ENCODE peak calls at places on chromosomes 12 and 14, in eight cellular contexts. T is heart left ventricle, J is endothelial cell of umbilical vein, A is uterus, Q is adrenal gland, B is A549, R is upper lobe of left lung, G is stomach. L is an unnamed sample. For H3K4me1, the result is how much of the 10 kb centered on the place peaks cover.

GRCh38 chr12:50164963-50165362 is 2.2 kb downstream of the CERS5 start:
- DNase-seq in A (no peak), G (no peak), R (no peak), J (no peak), Q (peak), B (no peak), T (no peak), L (no peak)

GRCh38 chr12:99983721-99984258 is 946 bp downstream of the ANKS1B start:
- DNase-seq in J (peak), R (no peak), Q (no peak), G (no peak), B (peak), A (no peak), T (no peak), L (no peak)

GRCh38 chr12:21562859-21563258 is 36.8 kb downstream of the SPX start:
- DNase-seq in J (no peak), T (no peak), G (no peak), A (no peak), R (no peak), B (peak), Q (no peak), L (no peak)

GRCh38 chr14:96038920-96039632 is at the start of gene C14orf132:
- DNase-seq in A (peak), J (peak), T (peak), Q (peak), B (peak), R (peak), G (peak), L (no peak)

GRCh38 chr14:99123208-99123870 is 148.7 kb downstream of the BCL11B start:
- DNase-seq in J (no peak), R (no peak), T (no peak), A (no peak), G (peak), B (no peak), Q (peak), L (no peak)

GRCh38 chr12:63899396-63899795 is 54.9 kb downstream of the SRGAP1 start:
- DNase-seq in R (no peak), A (no peak), Q (no peak), J (no peak), G (no peak), B (peak), T (no peak), L (no peak)

GRCh38 chr12:124543052-124543590 is 24.3 kb downstream of the NCOR2 start:
- DNase-seq in R (no peak), J (no peak), A (no peak), T (no peak), G (no peak), B (peak), Q (no peak), L (no peak)

GRCh38 chr12:80632835-80633234 is 74.6 kb upstream of the MYF6 start:
- DNase-seq in R (no peak), G (no peak), Q (no peak), T (no peak), J (no peak), B (peak), A (no peak), L (no peak)

GRCh38 chr12:50222275-50222783 is 55.2 kb upstream of the CERS5 start:
- DNase-seq in J (peak), R (peak), G (peak), T (peak), Q (peak), B (peak), A (peak), L (no peak)

GRCh38 chr12:100843061-100843460 is 48.5 kb downstream of the ANO4 start:
- DNase-seq in T (no peak), J (no peak), A (no peak), Q (no peak), B (no peak), R (no peak), G (no peak), L (no peak)

GRCh38 chr14:34000396-34000795 is 49.5 kb upstream of the EGLN3 start:
- DNase-seq in R (no peak), A (peak), Q (no peak), J (no peak), T (no peak), G (no peak), B (no peak), L (no peak)

DNA sequence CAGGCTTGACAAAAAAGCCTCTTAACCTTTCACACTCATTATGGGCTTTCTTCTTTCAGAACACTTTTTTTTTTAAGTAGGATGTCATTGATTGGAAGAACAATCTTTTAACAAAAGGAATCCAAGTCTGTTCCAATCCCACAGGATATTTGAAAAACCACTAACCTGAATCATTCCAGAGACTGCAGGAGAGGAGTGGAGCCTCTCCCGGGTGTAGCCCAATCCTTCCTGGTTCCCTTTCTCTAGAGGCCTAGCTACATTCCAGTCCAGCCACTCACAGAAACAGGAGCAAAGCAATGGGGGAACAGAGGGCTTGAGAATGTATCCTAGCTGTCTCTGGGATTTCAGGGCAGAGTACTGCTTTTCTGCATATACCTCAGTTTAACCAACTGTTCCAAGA is 4.3 kb downstream of the MFAP5 start:
- DNase-seq in T (no peak), A (no peak), B (no peak), J (no peak), G (no peak), Q (no peak), R (no peak), L (no peak)
- H3K4me1 ChIP-seq in T (under half), A (under half), B (under half), J (under half), G (under half), Q (under half), R (under half), L (under half)

DNA sequence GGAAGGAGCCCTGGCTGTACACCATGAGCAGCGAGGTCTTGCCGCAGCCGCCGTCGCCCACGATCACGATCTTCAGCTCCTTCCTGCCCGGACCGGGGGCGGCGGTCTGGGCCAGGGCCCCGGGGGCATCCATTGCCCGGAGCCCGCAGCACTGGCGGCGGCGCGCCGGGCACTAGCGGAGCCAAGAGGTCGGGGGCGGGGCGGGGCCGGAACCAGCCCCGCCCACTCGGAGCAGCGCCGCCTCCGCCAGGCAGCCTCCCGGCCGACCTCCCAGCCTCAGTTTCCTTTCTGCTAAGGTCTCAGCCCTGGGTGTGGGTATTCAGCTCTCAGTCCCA is at the start of gene RHOF:
- DNase-seq in J (no peak), B (no peak), G (peak), Q (no peak), A (no peak), R (peak), T (no peak), L (no peak)
- TF ChIP-seq POLR2A in J (no peak), B (peak), G (no peak), Q (no peak), A (peak), R (no peak), T (no peak), L (no peak)

GRCh38 chr14:105063041-105063440 is 2.2 kb downstream of the GPR132 start:
- DNase-seq in B (no peak), R (no peak), G (no peak), J (no peak), Q (no peak), T (no peak), A (no peak), L (no peak)
- H3K27ac ChIP-seq in B (no peak), R (peak), G (peak), J (no peak), Q (no peak), T (peak), A (no peak), L (no peak)

DNA sequence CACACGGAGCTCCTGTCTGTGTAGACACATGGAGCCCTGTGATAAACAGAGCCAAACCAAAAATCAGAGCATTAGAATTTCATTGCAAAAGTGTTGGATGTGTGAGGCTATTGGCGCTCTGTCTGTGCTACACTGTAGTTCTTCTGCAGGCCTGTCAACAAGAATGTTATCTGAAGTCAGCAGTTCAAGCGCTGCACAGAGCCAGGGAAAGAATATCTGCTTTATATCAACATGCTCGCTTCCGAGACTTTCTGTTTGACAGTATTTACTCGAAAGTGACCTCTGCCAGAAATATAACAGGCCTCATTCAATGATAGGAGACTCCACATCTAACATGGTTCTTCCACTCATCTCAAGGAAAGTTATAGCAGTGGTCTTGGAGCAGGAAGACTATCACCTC is 118.3 kb downstream of the CCER1 start:
- DNase-seq in B (no peak), A (no peak), T (peak), G (no peak), Q (no peak), R (no peak), J (no peak), L (no peak)
- H3K4me1 ChIP-seq in B (under half), A (under half), T (under half), G (under half), Q (under half), R (under half), J (under half), L (under half)

GRCh38 chr12:52925717-52926595 is 21.1 kb upstream of the KRT8 start:
- DNase-seq in G (peak), J (no peak), Q (no peak), R (peak), T (no peak), B (peak), A (no peak), L (no peak)
- TF ChIP-seq POLR2A in G (no peak), J (no peak), Q (no peak), R (no peak), T (no peak), B (no peak), A (no peak), L (no peak)

GRCh38 chr14:30861200-30861599 is 13.2 kb upstream of the COCH start:
- DNase-seq in G (no peak), R (no peak), B (no peak), Q (no peak), J (no peak), T (no peak), A (no peak), L (no peak)
- H3K27ac ChIP-seq in G (no peak), R (no peak), B (no peak), Q (no peak), J (no peak), T (no peak), A (no peak), L (no peak)

GRCh38 chr14:67764496-67764895 is 51.9 kb downstream of the ZFYVE26 start:
- DNase-seq in Q (no peak), G (no peak), T (no peak), B (peak), J (no peak), R (no peak), A (no peak), L (no peak)
- H3K4me1 ChIP-seq in Q (under half), G (under half), T (under half), B (under half), J (under half), R (under half), A (under half), L (under half)

GRCh38 chr12:88855301-88855700 is 275.0 kb upstream of the KITLG start:
- DNase-seq in J (no peak), A (no peak), B (no peak), Q (no peak), T (no peak), G (no peak), R (no peak), L (no peak)
- TF ChIP-seq POLR2A in J (no peak), A (no peak), B (no peak), Q (no peak), T (no peak), G (no peak), R (no peak), L (no peak)

DNA sequence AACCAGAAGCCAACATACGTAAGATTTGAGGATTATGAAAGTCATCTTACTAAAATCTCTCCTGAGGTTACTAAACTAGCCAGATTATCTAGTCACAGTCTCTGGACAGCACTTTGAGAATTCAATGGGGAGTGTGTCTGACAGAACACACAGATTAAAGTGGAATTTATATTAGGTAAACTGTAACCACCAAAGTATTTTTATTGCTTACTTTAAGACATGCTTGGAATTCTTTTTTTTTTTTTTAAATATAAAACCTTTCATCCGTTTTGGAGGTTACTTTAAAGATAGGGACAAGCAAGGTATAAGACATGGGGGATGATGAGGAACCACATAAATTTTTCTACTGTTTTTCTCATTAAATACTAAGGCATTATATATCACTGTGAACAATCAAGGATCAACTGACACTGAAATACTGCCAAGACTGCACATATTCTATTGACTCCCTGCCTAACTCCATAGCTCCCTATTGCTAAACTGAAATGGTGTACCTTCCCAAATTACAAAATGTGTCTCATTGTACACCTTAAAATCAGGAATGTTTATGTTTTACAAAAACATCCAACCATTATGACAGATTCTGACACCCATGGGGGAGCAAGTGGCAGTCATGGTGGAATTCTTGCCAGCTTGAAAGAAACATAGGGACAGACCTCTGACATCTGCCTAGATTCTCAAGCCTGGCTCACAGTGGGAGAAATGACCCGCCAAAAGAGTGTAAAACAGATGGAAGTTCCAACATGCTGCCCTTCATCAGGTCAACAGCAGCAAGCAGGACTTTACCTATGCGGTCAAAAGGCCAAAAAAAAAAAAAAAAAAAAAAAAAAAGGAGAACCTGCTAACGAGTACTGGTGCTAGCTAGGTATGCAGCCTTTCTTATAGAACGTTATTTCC is 239.3 kb downstream of the MED13L start:
- DNase-seq in R (no peak), B (peak), G (no peak), J (no peak), Q (no peak), T (no peak), A (no peak), L (no peak)
- H3K27ac ChIP-seq in R (no peak), B (peak), G (no peak), J (no peak), Q (no peak), T (no peak), A (no peak), L (no peak)

L was measured in esophagus squamous epithelium.